ENCODE peak calls at places on chromosomes 13 and 19, in six cellular contexts. One of them, this sample, is unnamed.
A peak's percentile ranks its signal among the peaks of the same experiment; 100 is the strongest.

GRCh38 chr13:44726214-44726613 is 150.1 kb upstream of the TSC22D1 start:
- DNase-seq in tibial artery: no peak
- DNase-seq in CD8-positive, alpha-beta memory T cell: no peak
- DNase-seq in upper lobe of right lung: no peak
- DNase-seq in stomach: no peak
- DNase-seq in GM23248: peak; percentile 93
- DNase-seq in this sample: peak; percentile 69

GRCh38 chr13:112761701-112762689 is 72.2 kb downstream of the ATP11A start:
- DNase-seq in tibial artery: no peak
- DNase-seq in CD8-positive, alpha-beta memory T cell: no peak
- DNase-seq in upper lobe of right lung: peak; percentile 83
- DNase-seq in stomach: no peak
- DNase-seq in GM23248: no peak
- DNase-seq in this sample: no peak

GRCh38 chr13:102651392-102651791 is 43.5 kb downstream of the METTL21C start:
- DNase-seq in tibial artery: no peak
- DNase-seq in CD8-positive, alpha-beta memory T cell: no peak
- DNase-seq in upper lobe of right lung: no peak
- DNase-seq in stomach: no peak
- DNase-seq in GM23248: peak; percentile 54
- DNase-seq in this sample: peak; percentile 5

GRCh38 chr13:114118086-114118762 is 14.2 kb downstream of the RASA3 start:
- DNase-seq in tibial artery: no peak
- DNase-seq in CD8-positive, alpha-beta memory T cell: no peak
- DNase-seq in upper lobe of right lung: no peak
- DNase-seq in stomach: no peak
- DNase-seq in GM23248: peak; percentile 48
- DNase-seq in this sample: no peak

GRCh38 chr19:49413348-49413747 is 9.9 kb downstream of the PTH2 start:
- DNase-seq in tibial artery: no peak
- DNase-seq in CD8-positive, alpha-beta memory T cell: no peak
- DNase-seq in upper lobe of right lung: no peak
- DNase-seq in stomach: no peak
- DNase-seq in GM23248: no peak
- DNase-seq in this sample: no peak

GRCh38 chr13:65679240-65679639 is 1550.9 kb downstream of the PCDH9 start:
- DNase-seq in tibial artery: no peak
- DNase-seq in CD8-positive, alpha-beta memory T cell: no peak
- DNase-seq in upper lobe of right lung: no peak
- DNase-seq in stomach: no peak
- DNase-seq in GM23248: no peak
- DNase-seq in this sample: no peak

GRCh38 chr13:91572944-91573535 is 174.6 kb downstream of the GPC5 start:
- DNase-seq in tibial artery: no peak
- DNase-seq in CD8-positive, alpha-beta memory T cell: no peak
- DNase-seq in upper lobe of right lung: no peak
- DNase-seq in stomach: no peak
- DNase-seq in GM23248: no peak
- DNase-seq in this sample: no peak

GRCh38 chr19:8311461-8312260 is 3.5 kb upstream of the CD320 start:
- DNase-seq in tibial artery: peak; percentile 68
- DNase-seq in CD8-positive, alpha-beta memory T cell: peak; percentile 38
- DNase-seq in upper lobe of right lung: peak; percentile 67
- DNase-seq in stomach: peak; percentile 9
- DNase-seq in GM23248: no peak
- DNase-seq in this sample: no peak

GRCh38 chr13:38687246-38688229 is 661 bp downstream of the FREM2 start:
- DNase-seq in tibial artery: no peak
- DNase-seq in CD8-positive, alpha-beta memory T cell: no peak
- DNase-seq in upper lobe of right lung: peak; percentile 71
- DNase-seq in stomach: no peak
- DNase-seq in GM23248: peak; percentile 25
- DNase-seq in this sample: peak; percentile 59

GRCh38 chr19:39671739-39672363 is 16.1 kb downstream of the LGALS16 start:
- DNase-seq in tibial artery: no peak
- DNase-seq in CD8-positive, alpha-beta memory T cell: peak; percentile 52
- DNase-seq in upper lobe of right lung: no peak
- DNase-seq in stomach: peak; percentile 29
- DNase-seq in GM23248: peak; percentile 60
- DNase-seq in this sample: peak; percentile 31

GRCh38 chr19:23665651-23666410 is 21.2 kb downstream of the ZNF675 start:
- DNase-seq in tibial artery: no peak
- DNase-seq in CD8-positive, alpha-beta memory T cell: no peak
- DNase-seq in upper lobe of right lung: no peak
- DNase-seq in stomach: no peak
- DNase-seq in GM23248: no peak
- DNase-seq in this sample: no peak
- H3K27ac ChIP-seq in tibial artery: no peak overlapping the region
- H3K27ac ChIP-seq in CD8-positive, alpha-beta memory T cell: no peak overlapping the region
- H3K27ac ChIP-seq in upper lobe of right lung: no peak overlapping the region
- H3K27ac ChIP-seq in stomach: no peak overlapping the region
- H3K27ac ChIP-seq in GM23248: no peak overlapping the region
- H3K27ac ChIP-seq in this sample: no peak overlapping the region

GRCh38 chr19:46784262-46785053 is 3.9 kb downstream of the SLC1A5 start:
- DNase-seq in tibial artery: peak; percentile 73
- DNase-seq in CD8-positive, alpha-beta memory T cell: peak; percentile 66
- DNase-seq in upper lobe of right lung: peak; percentile 92
- DNase-seq in stomach: peak; percentile 84
- DNase-seq in GM23248: peak; percentile 93
- DNase-seq in this sample: peak; percentile 95
- H3K27ac ChIP-seq in tibial artery: peak overlapping the region; percentile 25
- H3K27ac ChIP-seq in CD8-positive, alpha-beta memory T cell: peak overlapping the region; percentile 92
- H3K27ac ChIP-seq in upper lobe of right lung: peak overlapping the region; percentile 92
- H3K27ac ChIP-seq in stomach: peak overlapping the region; percentile 90
- H3K27ac ChIP-seq in GM23248: peak overlapping the region; percentile 95
- H3K27ac ChIP-seq in this sample: peak overlapping the region; percentile 69

GRCh38 chr19:23392706-23393105 is 2.6 kb downstream of the ZNF91 start:
- DNase-seq in tibial artery: no peak
- DNase-seq in CD8-positive, alpha-beta memory T cell: no peak
- DNase-seq in upper lobe of right lung: no peak
- DNase-seq in stomach: no peak
- DNase-seq in GM23248: peak; percentile 8
- DNase-seq in this sample: no peak

GRCh38 chr19:23391239-23391638 is 4.0 kb downstream of the ZNF91 start:
- DNase-seq in tibial artery: no peak
- DNase-seq in CD8-positive, alpha-beta memory T cell: no peak
- DNase-seq in upper lobe of right lung: no peak
- DNase-seq in stomach: no peak
- DNase-seq in GM23248: no peak
- DNase-seq in this sample: no peak

GRCh38 chr19:23395041-23395721 is at the start of gene ZNF91:
- DNase-seq in tibial artery: peak; percentile 98
- DNase-seq in CD8-positive, alpha-beta memory T cell: peak; percentile 95
- DNase-seq in upper lobe of right lung: peak; percentile 95
- DNase-seq in stomach: peak; percentile 96
- DNase-seq in GM23248: peak; percentile 95
- DNase-seq in this sample: peak; percentile 97

GRCh38 chr19:23393121-23393520 is 2.1 kb downstream of the ZNF91 start:
- DNase-seq in tibial artery: no peak
- DNase-seq in CD8-positive, alpha-beta memory T cell: no peak
- DNase-seq in upper lobe of right lung: no peak
- DNase-seq in stomach: no peak
- DNase-seq in GM23248: peak; percentile 33
- DNase-seq in this sample: no peak
- H3K27ac ChIP-seq in tibial artery: no peak overlapping the region
- H3K27ac ChIP-seq in CD8-positive, alpha-beta memory T cell: no peak overlapping the region
- H3K27ac ChIP-seq in upper lobe of right lung: no peak overlapping the region
- H3K27ac ChIP-seq in stomach: no peak overlapping the region
- H3K27ac ChIP-seq in GM23248: no peak overlapping the region
- H3K27ac ChIP-seq in this sample: no peak overlapping the region

GRCh38 chr19:17418710-17419109 is 1.1 kb upstream of the MVB12A start:
- DNase-seq in tibial artery: no peak
- DNase-seq in CD8-positive, alpha-beta memory T cell: no peak
- DNase-seq in upper lobe of right lung: no peak
- DNase-seq in stomach: no peak
- DNase-seq in GM23248: no peak
- DNase-seq in this sample: no peak

GRCh38 chr19:17415107-17415506 is 4.7 kb upstream of the MVB12A start:
- DNase-seq in tibial artery: no peak
- DNase-seq in CD8-positive, alpha-beta memory T cell: no peak
- DNase-seq in upper lobe of right lung: no peak
- DNase-seq in stomach: no peak
- DNase-seq in GM23248: no peak
- DNase-seq in this sample: no peak

GRCh38 chr19:17411801-17412200 is 6.4 kb upstream of the BST2 start:
- DNase-seq in tibial artery: no peak
- DNase-seq in CD8-positive, alpha-beta memory T cell: no peak
- DNase-seq in upper lobe of right lung: no peak
- DNase-seq in stomach: no peak
- DNase-seq in GM23248: no peak
- DNase-seq in this sample: no peak

GRCh38 chr19:17409990-17410389 is 4.6 kb upstream of the BST2 start:
- DNase-seq in tibial artery: no peak
- DNase-seq in CD8-positive, alpha-beta memory T cell: no peak
- DNase-seq in upper lobe of right lung: no peak
- DNase-seq in stomach: no peak
- DNase-seq in GM23248: no peak
- DNase-seq in this sample: no peak

GRCh38 chr19:17414097-17414496 is 5.8 kb upstream of the MVB12A start:
- DNase-seq in tibial artery: no peak
- DNase-seq in CD8-positive, alpha-beta memory T cell: no peak
- DNase-seq in upper lobe of right lung: no peak
- DNase-seq in stomach: no peak
- DNase-seq in GM23248: no peak
- DNase-seq in this sample: no peak
- H3K27ac ChIP-seq in tibial artery: no peak overlapping the region
- H3K27ac ChIP-seq in CD8-positive, alpha-beta memory T cell: no peak overlapping the region
- H3K27ac ChIP-seq in upper lobe of right lung: no peak overlapping the region
- H3K27ac ChIP-seq in stomach: no peak overlapping the region
- H3K27ac ChIP-seq in GM23248: no peak overlapping the region
- H3K27ac ChIP-seq in this sample: no peak overlapping the region

GRCh38 chr19:5050016-5050656 is 81.2 kb downstream of the KDM4B start:
- DNase-seq in tibial artery: no peak
- DNase-seq in CD8-positive, alpha-beta memory T cell: no peak
- DNase-seq in upper lobe of right lung: no peak
- DNase-seq in stomach: no peak
- DNase-seq in GM23248: no peak
- DNase-seq in this sample: no peak

GRCh38 chr19:5051619-5052018 is 82.7 kb downstream of the KDM4B start:
- DNase-seq in tibial artery: no peak
- DNase-seq in CD8-positive, alpha-beta memory T cell: no peak
- DNase-seq in upper lobe of right lung: no peak
- DNase-seq in stomach: no peak
- DNase-seq in GM23248: no peak
- DNase-seq in this sample: no peak

GRCh38 chr19:5049561-5049960 is 80.6 kb downstream of the KDM4B start:
- DNase-seq in tibial artery: no peak
- DNase-seq in CD8-positive, alpha-beta memory T cell: no peak
- DNase-seq in upper lobe of right lung: no peak
- DNase-seq in stomach: no peak
- DNase-seq in GM23248: no peak
- DNase-seq in this sample: no peak

GRCh38 chr19:5052515-5052914 is 83.6 kb downstream of the KDM4B start:
- DNase-seq in tibial artery: no peak
- DNase-seq in CD8-positive, alpha-beta memory T cell: no peak
- DNase-seq in upper lobe of right lung: no peak
- DNase-seq in stomach: no peak
- DNase-seq in GM23248: peak; percentile 29
- DNase-seq in this sample: no peak

GRCh38 chr19:5050905-5051304 is 82.0 kb downstream of the KDM4B start:
- DNase-seq in tibial artery: no peak
- DNase-seq in CD8-positive, alpha-beta memory T cell: no peak
- DNase-seq in upper lobe of right lung: no peak
- DNase-seq in stomach: no peak
- DNase-seq in GM23248: no peak
- DNase-seq in this sample: no peak
- H3K27ac ChIP-seq in tibial artery: no peak overlapping the region
- H3K27ac ChIP-seq in CD8-positive, alpha-beta memory T cell: no peak overlapping the region
- H3K27ac ChIP-seq in upper lobe of right lung: no peak overlapping the region
- H3K27ac ChIP-seq in stomach: no peak overlapping the region
- H3K27ac ChIP-seq in GM23248: no peak overlapping the region
- H3K27ac ChIP-seq in this sample: no peak overlapping the region